ENCODE peak calls at places on chromosome 7, in nine cellular contexts. D, L, Y, P, G, R, S, J and E are unnamed samples.

GRCh38 chr7:16804674-16805439 is at the start of gene AGR2:
- DNase-seq in D (no peak), L (no peak), Y (peak), P (no peak), G (no peak), R (no peak), S (no peak), J (no peak), E (no peak)

GRCh38 chr7:134737561-134738353 is 41.7 kb upstream of the CALD1 start:
- DNase-seq in D (no peak), L (peak), Y (no peak), P (peak), G (no peak), R (no peak), S (peak), J (no peak), E (no peak)

GRCh38 chr7:147535619-147536200 is 1054.9 kb upstream of the C7orf33 start:
- DNase-seq in D (no peak), L (peak), Y (no peak), P (peak), G (no peak), R (no peak), S (peak), J (no peak), E (no peak)

GRCh38 chr7:111678281-111678680 is 116.0 kb upstream of the IMMP2L start:
- DNase-seq in D (no peak), L (peak), Y (no peak), P (peak), G (no peak), R (no peak), S (peak), J (no peak), E (no peak)

GRCh38 chr7:74178632-74179031 is 4.5 kb downstream of the EIF4H start:
- DNase-seq in D (no peak), L (peak), Y (no peak), P (peak), G (no peak), R (no peak), S (peak), J (no peak), E (no peak)

GRCh38 chr7:12315049-12315448 is 88.6 kb downstream of the VWDE start:
- DNase-seq in D (no peak), L (no peak), Y (no peak), P (no peak), G (no peak), R (no peak), S (no peak), J (no peak), E (no peak)

GRCh38 chr7:69823151-69823744 is 225.0 kb downstream of the AUTS2 start:
- DNase-seq in D (no peak), L (no peak), Y (no peak), P (no peak), G (no peak), R (no peak), S (no peak), J (no peak), E (no peak)

GRCh38 chr7:49486974-49487919 is 286.2 kb upstream of the VWC2 start:
- DNase-seq in D (no peak), L (no peak), Y (no peak), P (no peak), G (no peak), R (no peak), S (no peak), J (no peak), E (no peak)

GRCh38 chr7:50303894-50304157 is 690 bp upstream of the IKZF1 start:
- DNase-seq in D (no peak), L (no peak), Y (peak), P (no peak), G (no peak), R (no peak), S (peak), J (no peak), E (no peak)

GRCh38 chr7:101919363-101920115 is 102.1 kb downstream of the CUX1 start:
- DNase-seq in D (no peak), L (no peak), Y (no peak), P (no peak), G (no peak), R (no peak), S (no peak), J (no peak), E (no peak)

GRCh38 chr7:2689951-2690705 is 2.1 kb downstream of the AMZ1 start:
- DNase-seq in D (no peak), L (peak), Y (no peak), P (peak), G (no peak), R (no peak), S (peak), J (no peak), E (no peak)

GRCh38 chr7:47488205-47488968 is 93.5 kb downstream of the TNS3 start:
- DNase-seq in D (no peak), L (no peak), Y (no peak), P (no peak), G (no peak), R (no peak), S (no peak), J (no peak), E (no peak)

GRCh38 chr7:132189881-132190280 is 386.4 kb downstream of the PLXNA4 start:
- DNase-seq in D (no peak), L (no peak), Y (no peak), P (no peak), G (no peak), R (no peak), S (no peak), J (no peak), E (no peak)